ENCODE peak calls at places on chromosomes 7 and 10, in six cellular contexts. O, N, E, W, A and H are unnamed samples.
A peak's percentile ranks its signal among the peaks of the same experiment; 100 is the strongest.

GRCh38 chr7:8719102-8719501 is 285.7 kb downstream of the NXPH1 start:
- DNase-seq in O (no peak), N (no peak), E (no peak), W (no peak), A (no peak), H (no peak)

GRCh38 chr10:17943033-17943745 is 8.5 kb upstream of the SLC39A12 start:
- DNase-seq in O (no peak), N (no peak), E (no peak), W (no peak), A (no peak), H (no peak)

GRCh38 chr7:86949052-86949778 is 110.2 kb downstream of the ELAPOR2 start:
- DNase-seq in O (no peak), N (no peak), E (no peak), W (no peak), A (no peak), H (no peak)

GRCh38 chr7:137986252-137987010 is 15.5 kb downstream of the CREB3L2 start:
- DNase-seq in O (no peak), N (no peak), E (no peak), W (no peak), A (peak; percentile 79), H (no peak)

GRCh38 chr10:46514431-46514861 is 42.0 kb downstream of the GPRIN2 start:
- DNase-seq in O (no peak), N (no peak), E (no peak), W (peak; percentile 8), A (no peak), H (no peak)

GRCh38 chr7:131829911-131830310 is 273.5 kb upstream of the PODXL start:
- DNase-seq in O (no peak), N (no peak), E (no peak), W (peak; percentile 41), A (no peak), H (no peak)

GRCh38 chr7:115533785-115534184 is 496.8 kb downstream of the TFEC start:
- DNase-seq in O (no peak), N (no peak), E (no peak), W (no peak), A (no peak), H (no peak)

GRCh38 chr10:82245906-82246305 is 370.9 kb downstream of the NRG3 start:
- DNase-seq in O (no peak), N (no peak), E (no peak), W (no peak), A (no peak), H (no peak)

GRCh38 chr7:14978687-14979086 is 76.1 kb upstream of the DGKB start:
- DNase-seq in O (no peak), N (no peak), E (no peak), W (no peak), A (no peak), H (no peak)

GRCh38 chr10:4656576-4657194 is 169.3 kb upstream of the AKR1E2 start:
- DNase-seq in O (peak; percentile 65), N (no peak), E (peak; percentile 44), W (peak; percentile 28), A (no peak), H (no peak)

GRCh38 chr7:46210467-46210866 is 289.4 kb upstream of the IGFBP3 start:
- DNase-seq in O (no peak), N (no peak), E (no peak), W (no peak), A (no peak), H (no peak)

GRCh38 chr7:26346611-26347200 is 55.0 kb downstream of the SNX10 start:
- DNase-seq in O (no peak), N (no peak), E (no peak), W (no peak), A (no peak), H (no peak)

GRCh38 chr7:97024209-97025129 is at the start of gene DLX5:
- DNase-seq in O (no peak), N (no peak), E (peak; percentile 15), W (peak; percentile 12), A (no peak), H (no peak)

GRCh38 chr10:127313996-127314700 is 117.8 kb upstream of the INSYN2A start:
- DNase-seq in O (no peak), N (no peak), E (peak; percentile 29), W (no peak), A (no peak), H (no peak)

GRCh38 chr10:106571216-106571954 is 593.1 kb downstream of the SORCS1 start:
- DNase-seq in O (no peak), N (no peak), E (peak; percentile 3), W (no peak), A (no peak), H (no peak)

GRCh38 chr10:21993360-21994001 is 10.0 kb downstream of the DNAJC1 start:
- DNase-seq in O (no peak), N (no peak), E (no peak), W (no peak), A (no peak), H (no peak)

GRCh38 chr7:39252916-39253315 is 275.2 kb downstream of the POU6F2 start:
- DNase-seq in O (peak; percentile 37), N (no peak), E (no peak), W (no peak), A (no peak), H (peak; percentile 56)

GRCh38 chr7:151505433-151505832 is 14.3 kb downstream of the RHEB start:
- DNase-seq in O (no peak), N (no peak), E (no peak), W (no peak), A (no peak), H (no peak)

GRCh38 chr10:35857860-35858259 is 215.8 kb upstream of the FZD8 start:
- DNase-seq in O (no peak), N (no peak), E (no peak), W (no peak), A (no peak), H (no peak)

GRCh38 chr10:42836771-42837468 is 54.3 kb downstream of the BMS1 start:
- DNase-seq in O (no peak), N (no peak), E (no peak), W (no peak), A (no peak), H (no peak)
- TF ChIP-seq CTCF in O (peak; percentile 8), N (no peak), E (no peak), W (no peak), A (no peak), H (peak; percentile 19)

DNA sequence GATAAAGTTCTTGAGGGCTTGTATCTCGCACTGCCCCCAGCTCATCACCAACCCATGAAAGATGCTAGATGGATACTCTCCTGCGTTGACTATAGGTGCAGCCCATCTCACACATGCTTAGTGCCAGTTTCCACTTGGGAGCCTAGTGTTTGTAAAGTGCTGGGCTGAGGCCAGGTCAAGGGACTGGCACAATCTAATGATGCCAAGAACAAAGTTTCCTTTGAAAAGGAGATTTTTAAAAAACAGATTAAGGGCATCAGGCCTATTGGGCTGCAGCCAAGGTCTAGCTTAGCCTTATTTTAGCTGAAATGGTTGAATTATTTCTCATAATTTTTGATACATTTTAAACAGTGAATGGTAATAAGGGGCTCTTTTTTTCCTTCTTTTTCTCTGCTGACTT is 259.0 kb downstream of the ADRA2A start:
- DNase-seq in O (no peak), N (no peak), E (no peak), W (no peak), A (no peak), H (no peak)
- TF ChIP-seq CTCF in O (no peak), N (no peak), E (no peak), W (no peak), A (no peak), H (no peak)

GRCh38 chr10:86067436-86068050 is 299.1 kb downstream of the GRID1 start:
- DNase-seq in O (no peak), N (no peak), E (no peak), W (no peak), A (no peak), H (no peak)

GRCh38 chr10:86071145-86071544 is 295.4 kb downstream of the GRID1 start:
- DNase-seq in O (no peak), N (no peak), E (no peak), W (no peak), A (no peak), H (no peak)

GRCh38 chr10:86066696-86067095 is 299.9 kb downstream of the GRID1 start:
- DNase-seq in O (no peak), N (no peak), E (no peak), W (no peak), A (no peak), H (no peak)

GRCh38 chr10:86070278-86070677 is 296.3 kb downstream of the GRID1 start:
- DNase-seq in O (no peak), N (no peak), E (no peak), W (no peak), A (no peak), H (no peak)

DNA sequence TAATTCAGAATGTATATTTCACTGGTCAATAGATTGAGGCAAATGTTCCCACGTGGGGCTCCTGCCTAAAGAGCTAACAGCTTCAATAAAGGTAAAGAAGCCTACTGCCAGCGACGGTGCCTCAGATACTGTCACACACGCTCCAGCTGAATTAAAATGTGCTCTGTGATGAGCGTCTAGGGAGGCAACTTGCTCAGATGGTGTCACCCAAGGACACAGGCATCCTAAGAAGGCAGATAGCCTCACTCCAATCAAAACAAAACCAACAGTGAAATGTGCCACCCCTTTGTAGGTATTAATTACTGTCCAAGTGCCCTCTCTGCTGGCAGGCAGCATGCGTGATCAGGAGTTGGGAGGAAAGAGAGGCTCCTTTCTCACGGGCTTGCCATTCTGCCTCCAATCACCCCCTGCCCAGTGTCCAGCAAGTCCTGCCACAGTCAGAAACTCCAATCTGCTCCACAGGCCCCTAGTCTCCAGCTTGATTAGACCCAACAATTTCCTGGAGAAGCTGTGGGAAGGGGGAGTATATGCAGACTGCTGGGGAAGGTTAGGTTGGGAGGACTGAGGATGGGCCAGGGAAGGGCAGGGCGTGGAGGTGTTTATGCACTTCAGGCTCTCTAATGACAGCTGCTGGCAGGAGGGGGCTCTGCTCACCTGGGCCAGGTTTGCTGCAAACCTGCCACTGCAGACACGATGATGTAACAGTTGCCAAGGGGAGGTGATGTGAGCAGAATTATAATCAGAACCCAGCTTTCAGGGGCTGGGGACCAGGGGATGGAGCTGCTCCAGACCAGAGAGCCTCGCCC is 297.9 kb downstream of the GRID1 start:
- DNase-seq in O (no peak), N (no peak), E (no peak), W (no peak), A (no peak), H (no peak)
- TF ChIP-seq CTCF in O (no peak), N (no peak), E (no peak), W (no peak), A (no peak), H (no peak)

DNA sequence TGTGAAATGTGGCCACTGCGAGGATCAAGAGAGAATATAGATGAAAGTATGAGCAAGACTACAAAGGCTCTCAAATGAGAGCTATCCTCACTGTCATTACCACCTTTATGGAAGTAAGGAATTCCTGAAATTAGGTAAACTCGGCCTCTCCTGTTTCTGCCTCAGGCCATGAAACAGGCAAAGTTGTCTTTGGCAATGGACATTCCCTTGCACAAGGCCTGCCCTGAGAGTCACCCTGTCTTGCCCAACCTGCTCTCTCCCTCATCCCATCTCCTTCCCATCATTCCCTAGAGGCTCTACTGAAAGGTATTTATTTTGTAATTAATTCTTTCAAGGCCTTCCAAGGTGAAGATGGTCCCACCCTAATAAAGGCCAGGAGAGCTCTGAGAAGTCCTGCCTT is 66.2 kb upstream of the ABLIM1 start:
- DNase-seq in O (no peak), N (no peak), E (no peak), W (no peak), A (no peak), H (no peak)
- TF ChIP-seq CTCF in O (no peak), N (no peak), E (no peak), W (no peak), A (no peak), H (no peak)

GRCh38 chr7:43479042-43479441 is 103.9 kb upstream of the STK17A start:
- DNase-seq in O (no peak), N (no peak), E (no peak), W (no peak), A (no peak), H (no peak)
- TF ChIP-seq CTCF in O (no peak), N (no peak), E (peak; percentile 18), W (no peak), A (no peak), H (no peak)